ENCODE peak calls at places on chromosomes 3 and 15, in seven cellular contexts. K, A, E, O, P, Q and Y are unnamed samples.

GRCh38 chr3:177820683-177821316 is 623.5 kb upstream of the TBL1XR1 start:
- DNase-seq in O (peak; percentile 48), P (no peak), Q (no peak), A (peak; percentile 81), E (no peak), K (no peak), Y (no peak)

GRCh38 chr3:112327371-112327951 is 5.5 kb upstream of the CD200 start:
- DNase-seq in Q (peak; percentile 59), K (peak; percentile 66), A (peak; percentile 14), P (no peak), E (no peak), O (peak; percentile 77), Y (no peak)

GRCh38 chr3:178194547-178194946 is 341.7 kb upstream of the KCNMB2 start:
- DNase-seq in E (no peak), A (no peak), P (no peak), Q (no peak), O (no peak), K (no peak), Y (no peak)

GRCh38 chr3:10185804-10186762 is 21.4 kb downstream of the IRAK2 start:
- DNase-seq in P (no peak), K (no peak), Q (no peak), E (no peak), O (no peak), A (no peak), Y (peak; percentile 29)

GRCh38 chr3:73473578-73474448 is 150.9 kb downstream of the PDZRN3 start:
- DNase-seq in Q (no peak), A (no peak), O (no peak), P (no peak), K (no peak), E (no peak), Y (no peak)

GRCh38 chr3:84987709-84988504 is 29.1 kb downstream of the CADM2 start:
- DNase-seq in O (no peak), P (no peak), A (no peak), K (peak; percentile 50), E (no peak), Q (no peak), Y (no peak)

GRCh38 chr3:16994842-16995535 is 110.2 kb downstream of the PLCL2 start:
- DNase-seq in P (no peak), K (no peak), O (no peak), E (no peak), A (no peak), Q (no peak), Y (no peak)

GRCh38 chr3:101262393-101263240 is 57.8 kb downstream of the IMPG2 start:
- DNase-seq in O (no peak), Q (no peak), E (no peak), A (no peak), K (no peak), P (no peak), Y (no peak)

GRCh38 chr3:197478746-197479668 is 76.8 kb downstream of the BDH1 start:
- DNase-seq in A (no peak), O (no peak), P (no peak), E (no peak), Q (peak; percentile 63), K (no peak), Y (no peak)

GRCh38 chr3:38473229-38473628 is 19.5 kb downstream of the ACVR2B start:
- DNase-seq in A (no peak), E (no peak), P (no peak), O (no peak), K (no peak), Q (no peak), Y (no peak)

GRCh38 chr3:174342941-174343431 is 516.1 kb upstream of the NAALADL2 start:
- DNase-seq in K (no peak), Q (peak; percentile 55), A (no peak), E (no peak), O (peak; percentile 44), P (no peak), Y (no peak)

GRCh38 chr3:64530434-64531049 is 157.3 kb downstream of the ADAMTS9 start:
- DNase-seq in P (peak; percentile 81), A (no peak), O (peak; percentile 69), E (peak; percentile 74), Q (peak; percentile 58), K (peak; percentile 49), Y (no peak)

GRCh38 chr3:172836390-172836997 is 86.0 kb downstream of the ECT2 start:
- DNase-seq in P (no peak), K (peak; percentile 27), O (peak; percentile 68), Q (peak; percentile 38), E (no peak), A (peak; percentile 7), Y (no peak)

GRCh38 chr3:126202281-126203079 is 22.1 kb upstream of the ALDH1L1 start:
- DNase-seq in A (no peak), E (no peak), K (no peak), O (no peak), Q (no peak), P (no peak), Y (no peak)

GRCh38 chr3:127628788-127629456 is at the start of gene PODXL2:
- DNase-seq in A (peak; percentile 12), P (peak; percentile 64), K (peak; percentile 99), E (peak; percentile 74), Q (no peak), O (peak; percentile 43), Y (peak; percentile 51)

GRCh38 chr3:13579089-13579488 is 30.2 kb downstream of the FBLN2 start:
- DNase-seq in K (no peak), O (peak; percentile 82), P (no peak), E (no peak), Q (peak; percentile 92), A (peak; percentile 49), Y (no peak)

GRCh38 chr3:5012398-5012797 is 33.2 kb downstream of the BHLHE40 start:
- DNase-seq in E (no peak), A (no peak), Q (no peak), P (no peak), K (no peak), O (no peak), Y (no peak)

GRCh38 chr3:38458796-38459498 is 5.3 kb downstream of the ACVR2B start:
- DNase-seq in K (peak; percentile 39), A (peak; percentile 69), O (peak; percentile 40), Q (no peak), P (peak; percentile 79), E (no peak), Y (no peak)

GRCh38 chr15:29805043-29805707 is 17.1 kb downstream of the TJP1 start:
- DNase-seq in O (peak; percentile 94), Q (peak; percentile 62), E (no peak), K (no peak), A (peak; percentile 68), P (peak; percentile 46), Y (no peak)

GRCh38 chr3:47604145-47604544 is 25.5 kb upstream of the CSPG5 start:
- DNase-seq in Q (no peak), O (no peak), P (no peak), E (no peak), A (no peak), K (no peak), Y (no peak)

GRCh38 chr15:37585966-37586656 is 348.3 kb upstream of the TMCO5A start:
- DNase-seq in O (peak; percentile 79), P (no peak), E (no peak), A (peak; percentile 14), K (no peak), Q (no peak), Y (no peak)

GRCh38 chr3:46013316-46014094 is 13.8 kb downstream of the XCR1 start:
- DNase-seq in O (no peak), A (no peak), E (no peak), Q (no peak), K (no peak), P (no peak), Y (no peak)

GRCh38 chr3:144772372-144772771 is 800.7 kb downstream of the DIPK2A start:
- DNase-seq in O (no peak), Q (no peak), E (no peak), A (no peak), P (no peak), K (no peak), Y (no peak)

DNA sequence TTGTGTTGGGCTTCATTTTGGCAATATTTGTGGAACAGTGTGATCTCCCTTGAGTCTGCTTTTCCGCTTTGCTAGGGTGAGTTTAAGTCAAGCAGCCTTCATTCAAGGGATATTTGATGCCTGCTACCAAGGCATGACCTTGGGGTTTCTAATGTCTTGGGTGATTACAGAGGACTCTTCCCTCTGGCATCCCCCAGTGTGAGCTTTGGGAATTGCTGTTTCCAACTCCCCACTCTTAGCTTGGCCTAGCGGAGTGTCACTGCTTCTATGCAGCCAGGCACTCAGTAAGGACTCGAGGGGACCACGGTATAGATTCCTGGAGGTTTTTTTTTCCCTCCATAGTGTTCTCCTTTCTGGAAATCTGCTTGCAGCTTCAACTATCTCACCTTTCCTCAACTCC is 21.1 kb downstream of the GCNT3 start:
- DNase-seq in A (no peak), Q (peak; percentile 12), K (no peak), E (no peak), O (no peak), P (no peak), Y (no peak)
- TF ChIP-seq CTCF in A (peak; percentile 34), Q (peak; percentile 68), K (peak; percentile 35), E (no peak), O (peak; percentile 45), P (no peak), Y (no peak)

DNA sequence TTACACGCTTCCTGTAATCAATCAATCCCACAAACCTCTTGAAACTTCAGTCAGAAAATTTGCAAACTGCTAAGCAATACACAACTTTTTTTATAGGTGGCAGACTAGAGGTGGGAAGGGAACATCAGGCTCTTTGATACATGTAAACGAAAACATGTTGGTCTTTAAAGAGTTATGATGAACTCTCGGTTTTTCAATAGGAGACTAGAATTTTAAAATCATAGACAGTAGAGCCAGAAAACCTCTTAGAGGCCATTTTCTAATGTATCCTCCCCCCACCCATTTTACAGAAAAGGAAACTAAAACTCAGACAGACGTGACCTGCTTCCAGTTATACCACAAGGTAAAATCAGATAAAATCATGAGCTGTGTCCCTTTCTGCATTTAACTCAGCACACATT is 179.1 kb upstream of the LPP start:
- DNase-seq in A (no peak), Q (no peak), P (no peak), K (no peak), O (no peak), E (no peak), Y (no peak)
- TF ChIP-seq CTCF in A (peak; percentile 3), Q (peak; percentile 27), P (no peak), K (peak; percentile 30), O (no peak), E (no peak), Y (no peak)

DNA sequence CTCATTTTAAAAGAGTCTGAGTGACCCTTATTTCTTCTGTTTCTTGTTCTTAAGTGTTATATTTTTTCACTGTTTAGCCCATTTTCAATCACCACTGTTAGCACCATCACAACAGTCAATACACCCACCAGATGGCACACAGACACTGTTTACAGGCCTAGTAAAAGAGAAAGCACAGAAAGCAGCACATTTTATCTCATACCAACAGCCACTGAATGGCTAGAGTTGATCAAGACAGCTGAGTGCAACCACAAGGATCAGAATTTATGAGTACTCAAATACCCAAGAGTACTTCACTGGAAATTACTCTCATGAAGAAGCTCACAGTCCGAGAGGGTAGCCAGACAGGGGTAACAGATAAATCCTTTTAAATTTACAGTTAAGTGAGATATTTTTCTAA is 127.0 kb downstream of the TFDP2 start:
- DNase-seq in Q (peak; percentile 14), A (no peak), O (peak; percentile 23), P (no peak), E (no peak), K (peak; percentile 22), Y (no peak)
- TF ChIP-seq CTCF in Q (peak; percentile 37), A (no peak), O (no peak), P (no peak), E (no peak), K (peak; percentile 16), Y (peak; percentile 20)

DNA sequence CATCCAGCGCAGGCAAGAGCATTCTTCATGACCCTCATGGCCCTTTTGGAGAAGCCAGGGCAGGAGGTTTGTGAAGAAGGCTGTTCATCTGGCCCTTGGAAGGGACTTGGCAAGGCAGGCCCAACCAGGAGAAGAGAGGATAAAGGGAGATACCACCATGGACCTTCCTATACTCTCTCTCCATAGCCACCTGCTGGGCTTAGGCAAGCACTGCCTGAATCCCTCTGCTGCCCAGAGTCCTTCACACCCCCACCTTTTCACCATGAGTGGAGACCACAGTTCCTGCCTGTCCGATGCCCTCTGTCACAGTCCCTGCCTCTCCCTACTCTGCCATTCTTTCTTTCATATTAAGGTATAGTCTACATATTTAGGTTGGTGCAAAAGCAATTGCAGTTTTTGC is 10.6 kb upstream of the SFMBT1 start:
- DNase-seq in Q (no peak), A (no peak), O (no peak), K (peak; percentile 48), P (no peak), E (no peak), Y (no peak)
- TF ChIP-seq CTCF in Q (peak; percentile 58), A (peak; percentile 7), O (peak; percentile 30), K (peak; percentile 43), P (no peak), E (no peak), Y (no peak)